ENCODE peak calls at places on chromosome X, in six cellular contexts. R is HFF-Myc, B is hepatocyte, K is HepG2, H is neural progenitor cell, X is AG10803. O is an unnamed sample.

GRCh38 chrX:70592091-70592490 is 147.5 kb downstream of the DLG3 start:
- DNase-seq in R (peak), B (peak), K (no peak), H (no peak), X (peak), O (peak)

GRCh38 chrX:37302569-37302968 is 46.6 kb upstream of the PRRG1 start:
- DNase-seq in R (no peak), B (peak), K (peak), H (peak), X (peak), O (peak)

GRCh38 chrX:97168646-97169045 is 284.9 kb downstream of the RPA4 start:
- DNase-seq in R (no peak), B (no peak), K (no peak), H (no peak), X (no peak), O (no peak)

GRCh38 chrX:45709381-45709780 is 508.7 kb upstream of the DIPK2B start:
- DNase-seq in R (no peak), B (no peak), K (no peak), H (no peak), X (peak), O (peak)

GRCh38 chrX:14902536-14902935 is 29.3 kb downstream of the MOSPD2 start:
- DNase-seq in R (no peak), B (no peak), K (no peak), H (peak), X (no peak), O (no peak)

GRCh38 chrX:30910124-30910860 is 21.2 kb upstream of the TAB3 start:
- DNase-seq in R (no peak), B (no peak), K (no peak), H (no peak), X (peak), O (peak)

GRCh38 chrX:9379697-9380551 is 84.9 kb upstream of the TBL1X start:
- DNase-seq in R (peak), B (peak), K (peak), H (no peak), X (no peak), O (peak)

GRCh38 chrX:150761176-150761818 is 68.1 kb downstream of the MTMR1 start:
- DNase-seq in R (no peak), B (no peak), K (no peak), H (no peak), X (no peak), O (no peak)

GRCh38 chrX:48531359-48531954 is 8.1 kb upstream of the TBC1D25 start:
- DNase-seq in R (peak), B (no peak), K (no peak), H (no peak), X (peak), O (peak)

DNA sequence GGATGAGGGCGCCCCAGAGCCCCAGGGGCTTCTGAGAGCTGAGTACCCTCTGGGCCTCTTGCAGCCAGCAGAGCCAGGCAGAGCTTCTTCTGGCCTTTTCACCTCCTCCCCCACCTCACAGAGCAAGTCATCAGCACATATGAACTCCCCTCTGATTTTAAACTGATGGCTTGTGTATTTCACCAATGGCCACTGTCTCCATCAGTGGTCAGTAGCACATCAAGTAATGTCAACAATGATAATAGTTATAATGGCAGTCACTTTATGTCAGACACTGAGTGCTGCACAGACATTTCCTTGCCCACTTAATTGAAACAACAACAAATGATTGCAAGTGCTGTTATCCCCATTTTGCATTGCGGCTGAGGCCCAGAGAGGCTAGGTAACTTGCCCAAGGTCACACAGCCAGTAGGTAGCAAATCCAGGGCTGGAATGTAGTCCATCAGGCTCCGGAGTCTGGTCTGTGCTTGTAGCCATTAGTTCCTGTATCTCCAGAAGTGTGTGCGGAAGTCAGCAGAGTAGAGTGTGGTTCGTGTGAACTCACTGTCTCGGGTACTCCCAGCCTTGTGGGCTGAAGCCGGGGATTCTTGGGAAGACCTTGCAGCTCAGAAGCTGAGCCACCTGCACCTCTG is 3.0 kb downstream of the ATP2B3 start:
- DNase-seq in R (no peak), B (no peak), K (no peak), H (no peak), X (no peak), O (no peak)
- TF ChIP-seq CTCF in R (no peak), B (no peak), K (no peak), H (no peak), X (no peak), O (no peak)

GRCh38 chrX:137550561-137551305 is 15.2 kb upstream of the ZIC3 start:
- DNase-seq in R (no peak), B (no peak), K (no peak), H (peak), X (no peak), O (no peak)

GRCh38 chrX:137549073-137549472 is 16.9 kb upstream of the ZIC3 start:
- DNase-seq in R (no peak), B (no peak), K (no peak), H (peak), X (no peak), O (no peak)

GRCh38 chrX:137547291-137547690 is 18.6 kb upstream of the ZIC3 start:
- DNase-seq in R (no peak), B (no peak), K (no peak), H (peak), X (no peak), O (no peak)

GRCh38 chrX:137548261-137548660 is 17.7 kb upstream of the ZIC3 start:
- DNase-seq in R (no peak), B (no peak), K (no peak), H (no peak), X (no peak), O (no peak)

GRCh38 chrX:137549846-137550534 is 15.9 kb upstream of the ZIC3 start:
- DNase-seq in R (no peak), B (no peak), K (no peak), H (peak), X (no peak), O (no peak)
- H3K4me3 ChIP-seq in R (no peak), B (no peak), K (no peak), H (peak), X (no peak), O (no peak)

DNA sequence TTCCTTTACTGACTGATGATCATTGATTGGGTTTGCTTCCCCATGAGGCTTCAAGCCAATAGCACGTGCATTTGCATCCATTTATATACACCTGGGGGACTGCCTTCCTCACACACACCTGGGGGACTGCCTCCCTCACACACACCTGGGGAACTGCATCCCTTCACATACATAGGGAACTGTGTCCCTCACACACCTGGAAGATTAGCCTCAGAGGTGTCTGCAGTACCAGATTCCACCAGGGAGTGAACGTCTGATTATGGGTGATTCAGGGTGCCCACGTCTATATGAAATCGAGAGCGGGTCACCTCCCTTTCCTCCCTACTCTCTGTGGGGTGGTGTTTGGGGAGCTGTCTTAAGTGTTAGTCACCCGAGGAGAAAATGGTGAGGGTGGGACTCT is 16.9 kb downstream of the CD99 start:
- DNase-seq in R (no peak), B (no peak), K (no peak), H (no peak), X (no peak), O (peak)
- TF ChIP-seq CTCF in R (no peak), B (no peak), K (no peak), H (no peak), X (no peak), O (no peak)

DNA sequence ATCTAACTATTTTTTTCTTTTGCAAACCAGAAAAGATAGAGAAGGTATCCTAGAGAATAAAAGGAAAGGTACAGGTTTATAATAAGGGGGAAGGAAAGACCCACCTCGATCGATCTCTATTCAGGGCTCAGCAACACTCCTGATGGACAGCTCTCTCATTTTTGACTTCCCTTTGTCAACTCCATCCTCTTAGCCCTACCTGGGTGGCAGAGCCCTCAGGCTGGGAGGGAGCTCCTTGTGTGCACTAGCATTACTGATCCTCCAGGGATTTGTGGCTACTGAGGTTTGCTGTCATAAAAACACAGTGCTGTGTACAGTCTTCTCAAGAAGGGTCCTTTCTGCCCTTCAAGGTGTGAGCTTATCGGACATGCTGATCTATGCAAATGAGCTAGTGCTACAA is 111.0 kb downstream of the MID1 start:
- DNase-seq in R (no peak), B (no peak), K (no peak), H (peak), X (no peak), O (no peak)
- H3K4me3 ChIP-seq in R (no peak), B (no peak), K (no peak), H (no peak), X (no peak), O (no peak)

GRCh38 chrX:25527596-25527995 is 511.8 kb upstream of the ARX start:
- DNase-seq in R (no peak), B (no peak), K (no peak), H (no peak), X (no peak), O (no peak)

GRCh38 chrX:25524150-25524549 is 508.4 kb upstream of the ARX start:
- DNase-seq in R (no peak), B (peak), K (peak), H (no peak), X (peak), O (peak)

GRCh38 chrX:25519258-25519657 is 503.5 kb upstream of the ARX start:
- DNase-seq in R (no peak), B (no peak), K (no peak), H (no peak), X (no peak), O (no peak)

DNA sequence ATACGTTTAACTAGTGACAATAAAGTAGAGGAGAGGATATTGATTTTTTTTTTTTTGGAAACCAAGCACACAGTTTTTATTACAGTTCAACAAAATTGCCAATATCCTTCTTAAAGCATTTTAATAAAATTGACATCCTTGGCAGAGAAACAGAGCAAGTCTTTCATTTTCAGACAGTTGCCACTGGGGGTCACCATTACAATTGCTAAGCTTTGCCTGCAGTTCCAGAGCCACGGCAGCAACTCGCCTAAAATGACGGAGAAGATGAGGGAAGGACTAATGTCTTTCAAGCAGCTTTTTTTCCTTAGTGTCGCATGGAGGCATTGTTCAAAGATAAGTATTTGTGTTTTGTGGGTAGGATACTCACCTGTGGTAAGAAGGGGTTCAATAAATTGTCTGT is 507.8 kb upstream of the ARX start:
- DNase-seq in R (no peak), B (peak), K (peak), H (peak), X (peak), O (peak)
- TF ChIP-seq CTCF in R (no peak), B (peak), K (peak), H (peak), X (no peak), O (peak)

GRCh38 chrX:54994099-54994498 is at the start of gene PFKFB1:
- DNase-seq in R (no peak), B (no peak), K (peak), H (no peak), X (no peak), O (no peak)

GRCh38 chrX:54995621-54996020 is 1.6 kb upstream of the PFKFB1 start:
- DNase-seq in R (no peak), B (no peak), K (no peak), H (no peak), X (no peak), O (no peak)

GRCh38 chrX:54994668-54995452 is 872 bp upstream of the PFKFB1 start:
- DNase-seq in R (no peak), B (peak), K (no peak), H (no peak), X (no peak), O (no peak)

DNA sequence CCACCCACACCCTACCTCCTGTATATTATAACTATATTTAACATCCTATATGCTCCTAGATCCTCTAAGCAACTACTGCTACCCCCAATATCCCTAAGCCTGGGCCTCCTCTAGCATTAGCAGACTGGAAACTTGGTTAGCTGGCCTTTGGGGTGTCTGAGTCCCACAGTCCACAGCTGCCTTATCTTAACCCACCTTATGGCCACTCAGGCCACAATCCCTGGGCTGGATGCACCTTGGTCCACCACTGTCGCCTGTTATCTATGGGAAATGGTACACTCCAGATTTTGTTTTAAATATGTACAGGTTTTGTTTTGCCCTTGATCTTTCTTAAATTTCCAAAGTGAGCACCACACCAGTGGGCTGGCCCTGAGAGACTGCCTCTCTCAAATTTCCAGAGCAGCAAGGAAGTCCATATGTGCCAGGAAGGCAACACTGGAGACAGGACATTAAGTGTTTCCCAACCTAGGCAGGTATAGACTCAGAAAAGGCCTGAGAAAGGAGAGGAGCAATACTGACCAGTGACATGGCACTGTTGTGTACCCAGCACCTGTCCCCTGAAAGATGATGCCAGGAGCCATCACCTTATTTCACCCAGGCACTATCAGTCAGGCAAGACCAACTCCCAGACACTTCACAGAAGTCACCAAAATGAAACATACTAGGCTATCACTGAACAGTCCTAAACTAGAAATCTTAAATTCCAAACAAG is 921 bp downstream of the PFKFB1 start:
- DNase-seq in R (no peak), B (no peak), K (no peak), H (no peak), X (no peak), O (no peak)
- H3K4me3 ChIP-seq in R (no peak), B (no peak), K (peak), H (no peak), X (no peak), O (no peak)

GRCh38 chrX:27918799-27919198 is 62.5 kb downstream of the DCAF8L1 start:
- DNase-seq in R (no peak), B (peak), K (no peak), H (peak), X (no peak), O (no peak)
- TF ChIP-seq CTCF in R (no peak), B (peak), K (peak), H (peak), X (no peak), O (peak)